ENCODE peak calls at places on chromosomes 12 and 14, in ten cellular contexts. D, L, H, C, N, R, Z, W, G and K are unnamed samples.

GRCh38 chr14:50831704-50832130 is 755 bp upstream of the NIN start:
- DNase-seq in D (no peak), L (no peak), H (no peak), C (no peak), N (no peak), R (no peak), Z (no peak), W (peak; percentile 11), G (no peak), K (no peak)

GRCh38 chr14:77032483-77032853 is 4.0 kb upstream of the IRF2BPL start:
- DNase-seq in D (no peak), L (no peak), H (no peak), C (no peak), N (no peak), R (no peak), Z (no peak), W (no peak), G (no peak), K (no peak)

GRCh38 chr14:52363001-52363704 is 49.0 kb downstream of the PTGER2 start:
- DNase-seq in D (no peak), L (no peak), H (peak; percentile 47), C (no peak), N (peak; percentile 74), R (no peak), Z (no peak), W (no peak), G (no peak), K (no peak)

GRCh38 chr14:59422069-59422881 is 42.9 kb downstream of the GPR135 start:
- DNase-seq in D (no peak), L (no peak), H (peak; percentile 76), C (no peak), N (no peak), R (no peak), Z (no peak), W (no peak), G (no peak), K (no peak)

GRCh38 chr12:45878630-45879255 is 111.6 kb downstream of the SCAF11 start:
- DNase-seq in D (peak; percentile 7), L (no peak), H (no peak), C (peak; percentile 27), N (peak; percentile 50), R (no peak), Z (no peak), W (no peak), G (no peak), K (no peak)

GRCh38 chr12:80708535-80709328 is 1.3 kb downstream of the MYF6 start:
- DNase-seq in D (no peak), L (no peak), H (no peak), C (no peak), N (peak; percentile 10), R (no peak), Z (no peak), W (no peak), G (no peak), K (no peak)

GRCh38 chr14:50670196-50670875 is 2.2 kb upstream of the SAV1 start:
- DNase-seq in D (peak; percentile 11), L (no peak), H (no peak), C (no peak), N (no peak), R (no peak), Z (no peak), W (peak; percentile 29), G (no peak), K (no peak)

GRCh38 chr14:85531141-85531593 is 1.2 kb downstream of the FLRT2 start:
- DNase-seq in D (peak; percentile 59), L (peak; percentile 9), H (peak; percentile 80), C (no peak), N (peak; percentile 77), R (no peak), Z (peak; percentile 27), W (no peak), G (no peak), K (peak; percentile 44)

GRCh38 chr14:69625299-69626131 is 14.1 kb downstream of the SUSD6 start:
- DNase-seq in D (no peak), L (peak; percentile 36), H (no peak), C (peak; percentile 78), N (peak; percentile 59), R (peak; percentile 87), Z (no peak), W (no peak), G (peak; percentile 54), K (no peak)

GRCh38 chr12:62712561-62712960 is 222.4 kb downstream of the PPM1H start:
- DNase-seq in D (no peak), L (no peak), H (no peak), C (no peak), N (no peak), R (no peak), Z (no peak), W (no peak), G (no peak), K (no peak)

GRCh38 chr14:32561520-32561919 is 232.4 kb downstream of the AKAP6 start:
- DNase-seq in D (no peak), L (no peak), H (peak; percentile 71), C (no peak), N (peak; percentile 91), R (no peak), Z (no peak), W (no peak), G (no peak), K (no peak)

GRCh38 chr12:96134200-96134599 is 60.0 kb upstream of the ELK3 start:
- DNase-seq in D (no peak), L (no peak), H (no peak), C (no peak), N (no peak), R (no peak), Z (no peak), W (no peak), G (no peak), K (no peak)

GRCh38 chr14:66070542-66071319 is 415.4 kb upstream of the CCDC196 start:
- DNase-seq in D (peak; percentile 16), L (peak; percentile 1), H (peak; percentile 28), C (peak; percentile 64), N (peak; percentile 14), R (peak; percentile 48), Z (peak; percentile 77), W (peak; percentile 76), G (peak; percentile 63), K (peak; percentile 84)

GRCh38 chr14:75640876-75641275 is 19.8 kb downstream of the ERG28 start:
- DNase-seq in D (peak; percentile 38), L (no peak), H (no peak), C (no peak), N (no peak), R (no peak), Z (no peak), W (no peak), G (no peak), K (no peak)

GRCh38 chr12:116245189-116245588 is 32.3 kb downstream of the MED13L start:
- DNase-seq in D (no peak), L (no peak), H (no peak), C (no peak), N (peak; percentile 26), R (no peak), Z (no peak), W (no peak), G (no peak), K (no peak)

GRCh38 chr12:34257093-34257492 is 234.8 kb downstream of the ALG10 start:
- DNase-seq in D (no peak), L (no peak), H (no peak), C (no peak), N (no peak), R (no peak), Z (no peak), W (no peak), G (no peak), K (no peak)

GRCh38 chr12:62192486-62193250 is 67.5 kb upstream of the USP15 start:
- DNase-seq in D (peak; percentile 73), L (peak; percentile 77), H (peak; percentile 88), C (peak; percentile 37), N (peak; percentile 83), R (no peak), Z (peak; percentile 52), W (peak; percentile 75), G (peak; percentile 86), K (peak; percentile 54)

GRCh38 chr14:54640480-54640879 is 73.6 kb downstream of the SAMD4A start:
- DNase-seq in D (no peak), L (no peak), H (no peak), C (no peak), N (no peak), R (no peak), Z (no peak), W (no peak), G (no peak), K (no peak)

GRCh38 chr12:76049575-76050251 is 18.1 kb upstream of the PHLDA1 start:
- DNase-seq in D (peak; percentile 69), L (no peak), H (no peak), C (no peak), N (no peak), R (no peak), Z (no peak), W (no peak), G (no peak), K (no peak)
- TF ChIP-seq CTCF in D (no peak), L (no peak), H (no peak), C (no peak), N (no peak), R (no peak), Z (no peak), W (no peak), G (no peak), K (no peak)

GRCh38 chr12:51818567-51819300 is 29.8 kb downstream of the FIGNL2 start:
- DNase-seq in D (no peak), L (no peak), H (peak; percentile 70), C (no peak), N (peak; percentile 37), R (no peak), Z (no peak), W (no peak), G (no peak), K (no peak)
- TF ChIP-seq CTCF in D (no peak), L (no peak), H (no peak), C (no peak), N (no peak), R (no peak), Z (no peak), W (no peak), G (no peak), K (no peak)

DNA sequence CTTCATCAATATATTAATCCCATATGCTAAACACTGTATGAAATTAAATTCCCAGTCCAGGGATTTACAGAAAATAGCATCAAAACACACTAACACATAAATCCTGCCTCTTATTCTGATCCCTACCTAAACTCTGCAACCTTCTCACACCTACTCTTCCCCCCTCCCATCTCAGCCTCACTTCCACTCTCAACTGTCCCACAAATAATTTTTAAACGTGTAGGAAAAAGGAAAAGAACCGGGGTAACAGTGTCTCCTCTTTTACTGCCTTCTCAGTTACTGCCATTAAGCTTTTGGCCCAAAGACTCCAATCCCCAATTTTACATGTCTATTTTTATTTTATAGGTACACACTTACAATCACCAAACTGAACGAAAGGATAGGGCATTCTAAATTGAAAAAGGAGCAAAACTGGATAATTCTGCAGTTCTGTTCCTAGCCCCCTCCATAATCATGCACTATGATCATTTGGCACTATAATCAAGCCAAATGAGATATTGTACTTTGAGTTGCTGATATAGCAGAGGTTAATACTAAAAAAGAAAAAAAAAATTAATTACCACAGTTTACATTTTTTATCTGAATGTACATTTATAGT is 2.9 kb downstream of the DUSP16 start:
- DNase-seq in D (no peak), L (no peak), H (no peak), C (no peak), N (no peak), R (no peak), Z (no peak), W (no peak), G (no peak), K (no peak)
- TF ChIP-seq CTCF in D (no peak), L (no peak), H (no peak), C (no peak), N (no peak), R (no peak), Z (no peak), W (no peak), G (no peak), K (no peak)

GRCh38 chr14:57189070-57189469 is 79.6 kb downstream of the EXOC5 start:
- DNase-seq in D (peak; percentile 25), L (no peak), H (peak; percentile 26), C (no peak), N (peak; percentile 25), R (no peak), Z (no peak), W (no peak), G (no peak), K (no peak)
- TF ChIP-seq CTCF in D (peak; percentile 19), L (no peak), H (peak; percentile 18), C (no peak), N (peak; percentile 30), R (no peak), Z (peak; percentile 25), W (no peak), G (no peak), K (peak; percentile 47)